ENCODE peak calls at places on chromosomes 3 and 15, in four cellular contexts. One of them, this sample, is unnamed.

GRCh38 chr15:70627734-70628541 is 135.4 kb downstream of the UACA start:
- DNase-seq in upper lobe of right lung: no peak
- DNase-seq in astrocyte of the spinal cord: peak; percentile 76
- DNase-seq in BE2C: no peak
- DNase-seq in this sample: no peak

GRCh38 chr15:76108021-76108723 is 48.4 kb downstream of the TMEM266 start:
- DNase-seq in astrocyte of the spinal cord: no peak
- DNase-seq in BE2C: no peak
- DNase-seq in upper lobe of right lung: no peak
- DNase-seq in this sample: peak; percentile 54

GRCh38 chr3:10635446-10636076 is 130.2 kb upstream of the ATP2B2 start:
- DNase-seq in upper lobe of right lung: no peak
- DNase-seq in BE2C: no peak
- DNase-seq in astrocyte of the spinal cord: no peak
- DNase-seq in this sample: no peak

GRCh38 chr3:31724681-31725080 is 192.0 kb downstream of the STT3B start:
- DNase-seq in upper lobe of right lung: no peak
- DNase-seq in astrocyte of the spinal cord: no peak
- DNase-seq in BE2C: no peak
- DNase-seq in this sample: no peak

GRCh38 chr3:194395767-194396527 is 3.1 kb downstream of the GP5 start:
- DNase-seq in BE2C: no peak
- DNase-seq in astrocyte of the spinal cord: no peak
- DNase-seq in upper lobe of right lung: peak; percentile 65
- DNase-seq in this sample: no peak

GRCh38 chr3:196792771-196793170 is 53.1 kb downstream of the PAK2 start:
- DNase-seq in BE2C: no peak
- DNase-seq in upper lobe of right lung: no peak
- DNase-seq in astrocyte of the spinal cord: peak; percentile 33
- DNase-seq in this sample: no peak

GRCh38 chr3:151553873-151554272 is 93.0 kb upstream of the IGSF10 start:
- DNase-seq in upper lobe of right lung: no peak
- DNase-seq in astrocyte of the spinal cord: no peak
- DNase-seq in BE2C: no peak
- DNase-seq in this sample: peak; percentile 74

GRCh38 chr3:70067860-70068479 is 68.4 kb downstream of the SAMMSON start:
- DNase-seq in astrocyte of the spinal cord: peak; percentile 65
- DNase-seq in BE2C: no peak
- DNase-seq in upper lobe of right lung: no peak
- DNase-seq in this sample: no peak

GRCh38 chr15:60932051-60932915 is 296.8 kb downstream of the RORA start:
- DNase-seq in upper lobe of right lung: peak; percentile 64
- DNase-seq in astrocyte of the spinal cord: peak; percentile 62
- DNase-seq in BE2C: no peak
- DNase-seq in this sample: peak; percentile 95

GRCh38 chr15:94081829-94082228 is 149.5 kb upstream of the MCTP2 start:
- DNase-seq in BE2C: no peak
- DNase-seq in astrocyte of the spinal cord: no peak
- DNase-seq in upper lobe of right lung: no peak
- DNase-seq in this sample: no peak

GRCh38 chr3:187997490-187997889 is 156.5 kb upstream of the LPP start:
- DNase-seq in astrocyte of the spinal cord: no peak
- DNase-seq in BE2C: no peak
- DNase-seq in upper lobe of right lung: no peak
- DNase-seq in this sample: no peak

GRCh38 chr15:90620379-90621134 is 90.8 kb downstream of the CRTC3 start:
- DNase-seq in astrocyte of the spinal cord: no peak
- DNase-seq in upper lobe of right lung: no peak
- DNase-seq in BE2C: no peak
- DNase-seq in this sample: no peak

GRCh38 chr3:47010050-47010712 is 30.7 kb downstream of the NBEAL2 start:
- DNase-seq in BE2C: no peak
- DNase-seq in upper lobe of right lung: peak; percentile 74
- DNase-seq in astrocyte of the spinal cord: no peak
- DNase-seq in this sample: no peak